ENCODE peak calls at places on chromosomes 3 and 15, in five cellular contexts. U, D, H, S and O are unnamed samples.

GRCh38 chr3:165389064-165389463 is 192.9 kb upstream of the SLITRK3 start:
- DNase-seq in U (no peak), D (no peak), H (no peak), S (no peak), O (no peak)

GRCh38 chr15:98443483-98443882 is 204.9 kb upstream of the IGF1R start:
- DNase-seq in U (no peak), D (no peak), H (no peak), S (no peak), O (no peak)

GRCh38 chr15:87764461-87765236 is 491.9 kb downstream of the NTRK3 start:
- DNase-seq in U (no peak), D (no peak), H (no peak), S (no peak), O (no peak)

GRCh38 chr3:128804017-128804816 is 75.2 kb upstream of the ACAD9 start:
- DNase-seq in U (no peak), D (no peak), H (no peak), S (no peak), O (no peak)

GRCh38 chr3:124461838-124462632 is 268.2 kb upstream of the UMPS start:
- DNase-seq in U (no peak), D (no peak), H (no peak), S (no peak), O (no peak)

GRCh38 chr15:31101262-31102048 is at the start of gene TRPM1:
- DNase-seq in U (no peak), D (no peak), H (no peak), S (no peak), O (no peak)

GRCh38 chr15:66852064-66852905 is 150.2 kb downstream of the SMAD6 start:
- DNase-seq in U (no peak), D (no peak), H (no peak), S (no peak), O (peak)

GRCh38 chr3:182692685-182693084 is 100.6 kb upstream of the ATP11B start:
- DNase-seq in U (no peak), D (no peak), H (no peak), S (no peak), O (no peak)

GRCh38 chr3:149449799-149450198 is 24.7 kb upstream of the TM4SF4 start:
- DNase-seq in U (no peak), D (no peak), H (no peak), S (no peak), O (no peak)

DNA sequence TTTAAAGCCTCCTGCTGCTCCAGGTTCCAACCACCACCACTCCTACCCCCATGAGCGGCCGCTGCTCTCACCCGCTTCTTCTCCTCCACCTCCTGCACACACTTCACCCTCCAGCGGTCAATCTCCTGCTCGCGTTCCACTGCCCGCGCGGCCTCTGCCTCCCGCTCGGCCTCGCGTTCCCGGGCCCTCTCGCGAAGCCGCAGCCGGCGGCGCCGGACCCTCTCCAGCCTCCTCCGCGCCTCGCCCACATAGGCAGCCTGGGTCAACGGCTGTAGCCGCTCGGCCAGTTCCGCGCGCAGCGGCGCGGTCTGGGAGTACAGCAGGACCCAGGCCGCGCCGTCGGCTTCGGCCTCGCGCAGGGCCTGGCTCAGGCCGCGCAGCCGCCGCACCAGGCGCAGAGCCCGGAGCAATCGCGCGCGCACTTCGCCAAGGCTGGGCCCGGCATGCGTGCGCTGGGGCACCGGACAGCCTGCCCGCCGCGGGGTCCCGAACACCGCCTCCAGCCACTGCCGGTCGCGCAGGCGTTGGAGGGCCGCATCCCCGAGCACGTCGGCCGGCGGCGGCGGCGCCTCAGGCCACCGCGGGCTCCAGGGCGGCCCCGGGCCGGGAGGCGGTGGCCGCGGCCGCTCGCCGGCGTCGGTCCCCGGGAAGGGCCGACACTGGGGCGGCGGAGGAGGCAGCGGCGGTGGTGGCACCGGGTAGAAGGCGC is 613 bp downstream of the PDCD7 start:
- DNase-seq in U (peak), D (peak), H (peak), S (no peak), O (peak)
- TF ChIP-seq POLR2A in U (no peak), D (no peak), H (peak), S (no peak), O (no peak)

GRCh38 chr15:74790080-74790916 is 8.4 kb downstream of the CSK start:
- DNase-seq in U (peak), D (peak), H (peak), S (no peak), O (peak)
- TF ChIP-seq POLR2A in U (peak), D (no peak), H (no peak), S (no peak), O (no peak)

DNA sequence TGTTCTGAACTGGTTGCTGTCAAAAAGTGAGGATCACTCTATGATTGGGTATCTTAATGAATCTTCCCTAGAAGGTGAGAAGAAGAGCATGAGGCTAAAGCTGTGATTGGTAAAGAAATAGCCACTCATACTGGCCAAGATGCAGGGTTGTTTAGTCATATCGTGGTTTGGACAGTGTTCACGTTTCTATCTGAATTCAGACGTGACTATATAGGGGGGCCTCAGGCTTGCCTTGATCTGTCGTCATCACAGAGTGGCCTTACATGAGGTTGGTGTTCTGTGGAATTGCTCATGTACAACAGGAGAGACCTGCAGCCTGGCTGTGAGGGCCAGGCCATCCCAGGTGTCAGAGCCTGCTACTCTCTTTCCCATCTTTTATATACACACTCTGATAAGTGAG is 12.4 kb downstream of the RTP2 start:
- DNase-seq in U (no peak), D (no peak), H (no peak), S (no peak), O (no peak)
- TF ChIP-seq POLR2A in U (no peak), D (no peak), H (no peak), S (no peak), O (no peak)

GRCh38 chr3:32106132-32106928 is at the start of gene GPD1L:
- DNase-seq in U (peak), D (peak), H (peak), S (peak), O (peak)
- TF ChIP-seq POLR2A in U (peak), D (no peak), H (peak), S (peak), O (peak)

DNA sequence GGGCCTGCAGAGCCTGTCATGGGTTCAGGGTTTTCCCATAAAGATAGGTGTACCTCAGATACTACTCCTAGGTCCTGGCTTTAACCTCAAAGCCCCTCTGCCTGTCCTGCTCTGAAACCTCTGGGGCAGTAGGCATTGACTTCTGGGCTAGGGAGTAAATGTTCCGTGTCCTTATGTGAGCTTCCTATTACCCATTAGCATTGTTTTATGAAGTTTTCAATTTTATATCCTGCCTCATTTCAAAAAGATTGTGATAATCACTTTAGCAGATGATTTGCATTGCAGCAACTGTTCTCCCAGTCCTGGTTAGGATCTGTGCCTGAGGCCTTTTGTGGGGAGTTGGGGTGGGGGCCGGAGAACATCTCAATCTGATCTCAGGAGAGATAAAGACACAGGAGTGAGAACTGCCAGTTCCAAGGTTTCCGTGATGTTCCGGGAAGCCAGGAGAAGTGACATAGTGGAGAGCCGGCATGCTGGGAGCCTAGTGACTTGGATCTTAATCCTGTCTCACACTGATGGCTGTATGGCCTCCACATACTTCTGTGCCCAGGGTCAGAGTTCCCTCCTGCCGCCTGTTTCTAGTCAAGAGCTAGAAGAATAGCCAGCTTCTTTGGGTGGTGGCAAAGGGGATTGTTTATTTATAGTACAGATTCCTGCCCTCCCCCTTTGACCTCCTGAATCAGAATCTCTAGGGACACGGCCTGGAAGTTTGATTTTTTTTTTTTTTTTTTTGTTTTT is 10.6 kb downstream of the TPM1 start:
- DNase-seq in U (peak), D (peak), H (peak), S (no peak), O (peak)
- TF ChIP-seq POLR2A in U (no peak), D (no peak), H (no peak), S (no peak), O (peak)